ENCODE peak calls at places on chromosomes 13 and 19, in four cellular contexts. P is T-cell; Z is activated CD8-positive, alpha-beta memory T cell treated with anti-CD3 and anti-CD28 coated beads for 1 hour; N is COR-L47. D is an unnamed sample.

GRCh38 chr19:29630661-29631060 is 24.6 kb downstream of the POP4 start:
- DNase-seq in Z (no peak), N (no peak), P (no peak), D (no peak)

GRCh38 chr13:105679832-105680231 is 855.6 kb downstream of the EFNB2 start:
- DNase-seq in N (no peak), Z (no peak), P (no peak), D (no peak)

GRCh38 chr13:70027551-70027950 is 80.1 kb upstream of the ATXN8OS start:
- DNase-seq in N (no peak), P (no peak), Z (no peak), D (no peak)

GRCh38 chr13:77623797-77624196 is 73.7 kb upstream of the SLAIN1 start:
- DNase-seq in Z (no peak), P (no peak), N (no peak), D (no peak)

GRCh38 chr13:23710366-23710765 is 140.2 kb downstream of the TNFRSF19 start:
- DNase-seq in Z (no peak), N (no peak), P (no peak), D (no peak)

GRCh38 chr19:42965204-42965603 is 28.2 kb upstream of the PSG7 start:
- DNase-seq in N (no peak), Z (no peak), P (no peak), D (no peak)

GRCh38 chr13:66469745-66470144 is 760.4 kb downstream of the PCDH9 start:
- DNase-seq in Z (no peak), N (no peak), P (no peak), D (no peak)

GRCh38 chr19:13013649-13014048 is 18.4 kb downstream of the NFIX start:
- DNase-seq in Z (no peak), P (no peak), N (no peak), D (no peak)

GRCh38 chr13:58795715-58796114 is 1164.2 kb downstream of the PCDH17 start:
- DNase-seq in Z (no peak), P (no peak), N (no peak), D (no peak)

GRCh38 chr19:17473041-17473440 is 2.7 kb downstream of the SLC27A1 start:
- DNase-seq in Z (no peak), N (no peak), P (no peak), D (peak)

GRCh38 chr19:1512671-1513491 is at the start of gene ADAMTSL5:
- DNase-seq in P (no peak), N (no peak), Z (no peak), D (no peak)